ENCODE peak calls at places on chromosomes 12 and 14, in six cellular contexts. Z is trophoblast cell; H is tibial nerve; Q is ELR; E is activated naive CD8-positive, alpha-beta T cell treated with anti-CD3 and anti-CD28 coated beads, Interleukin-2, amount 10 ng/mL, durations not matched to agents 7 days and 5 days; C is activated CD8-positive, alpha-beta memory T cell treated with anti-CD3 and anti-CD28 coated beads for 4 hours. K is an unnamed sample.

GRCh38 chr14:52275372-52275771 is 7.9 kb downstream of the PTGDR start:
- DNase-seq in Q (no peak), E (no peak), Z (no peak), C (no peak), H (no peak), K (no peak)

GRCh38 chr12:91098942-91099341 is 12.4 kb downstream of the LUM start:
- DNase-seq in C (no peak), Z (peak; percentile 84), Q (peak; percentile 83), H (peak; percentile 51), E (no peak), K (no peak)

GRCh38 chr12:108801736-108802665 is 55.4 kb downstream of the SSH1 start:
- DNase-seq in Q (peak; percentile 89), Z (peak; percentile 38), E (no peak), C (no peak), H (peak; percentile 76), K (no peak)

GRCh38 chr12:44031472-44032185 is 195.7 kb downstream of the TMEM117 start:
- DNase-seq in H (no peak), C (no peak), Q (no peak), Z (no peak), E (no peak), K (no peak)

GRCh38 chr14:64682173-64682710 is 22.0 kb upstream of the PLEKHG3 start:
- DNase-seq in Q (no peak), C (no peak), E (no peak), Z (no peak), H (peak; percentile 30), K (no peak)

GRCh38 chr12:89750821-89751227 is 42.2 kb upstream of the ATP2B1 start:
- DNase-seq in Q (peak; percentile 48), Z (peak; percentile 49), H (no peak), C (no peak), E (no peak), K (no peak)

GRCh38 chr14:21825147-21825743 is 151.6 kb upstream of the OR4E1 start:
- DNase-seq in E (no peak), Q (peak; percentile 54), Z (peak; percentile 37), H (no peak), C (no peak), K (peak; percentile 33)

GRCh38 chr12:79374543-79374942 is 316.2 kb downstream of the PAWR start:
- DNase-seq in Z (no peak), C (no peak), H (no peak), Q (peak; percentile 6), E (no peak), K (no peak)

GRCh38 chr12:93199831-93200236 is 177.9 kb upstream of the NUDT4 start:
- DNase-seq in E (no peak), C (no peak), H (no peak), Z (peak; percentile 4), Q (no peak), K (no peak)

GRCh38 chr14:73829526-73830431 is 21.9 kb upstream of the PTGR2 start:
- DNase-seq in C (no peak), Q (peak; percentile 88), H (peak; percentile 29), E (no peak), Z (peak; percentile 48), K (no peak)

GRCh38 chr14:32022938-32023466 is 54.1 kb upstream of the ARHGAP5 start:
- DNase-seq in E (no peak), Z (no peak), C (no peak), Q (no peak), H (no peak), K (no peak)

GRCh38 chr12:47509398-47509851 is 196.4 kb downstream of the RPAP3 start:
- DNase-seq in Z (no peak), E (no peak), C (no peak), Q (peak; percentile 69), H (no peak), K (no peak)

GRCh38 chr12:76878045-76878898 is 547 bp downstream of the CSRP2 start:
- DNase-seq in Z (peak; percentile 65), Q (peak; percentile 58), H (no peak), C (no peak), E (peak; percentile 32), K (peak; percentile 41)

GRCh38 chr12:115079760-115080159 is 395.8 kb upstream of the TBX3 start:
- DNase-seq in C (no peak), H (no peak), E (no peak), Q (no peak), Z (peak; percentile 50), K (no peak)

GRCh38 chr12:79674629-79675028 is 16.1 kb downstream of the PAWR start:
- DNase-seq in Q (peak; percentile 77), H (no peak), E (no peak), C (no peak), Z (peak; percentile 34), K (no peak)

GRCh38 chr12:49304161-49304560 is 9.2 kb downstream of the PRPH start:
- DNase-seq in Q (no peak), H (no peak), E (no peak), C (no peak), Z (peak; percentile 95), K (peak; percentile 54)

GRCh38 chr12:131855521-131856142 is 27.4 kb downstream of the MMP17 start:
- DNase-seq in C (no peak), H (no peak), Q (no peak), E (peak; percentile 28), Z (no peak), K (peak; percentile 9)

GRCh38 chr12:62403031-62403430 is 63.6 kb upstream of the MON2 start:
- DNase-seq in H (no peak), Z (no peak), E (no peak), Q (peak; percentile 31), C (no peak), K (no peak)